ENCODE peak calls at places on chromosomes 7 and 10, in six cellular contexts. R, G, J, W, H and I are unnamed samples.

GRCh38 chr7:26308551-26308950 is 16.9 kb downstream of the SNX10 start:
- DNase-seq in H (no peak), J (no peak), R (no peak), W (no peak), G (no peak), I (no peak)

GRCh38 chr7:112743811-112744210 is 46.4 kb downstream of the TMEM168 start:
- DNase-seq in W (no peak), H (no peak), G (no peak), J (no peak), R (no peak), I (no peak)

GRCh38 chr7:27168265-27168947 is 3.1 kb upstream of the HOXA9 start:
- DNase-seq in R (no peak), G (no peak), W (no peak), H (no peak), J (peak), I (no peak)

GRCh38 chr10:59287587-59287986 is 74.8 kb downstream of the FAM13C start:
- DNase-seq in G (peak), J (no peak), W (no peak), H (no peak), R (no peak), I (no peak)

GRCh38 chr7:152615052-152615741 is 60.7 kb downstream of the XRCC2 start:
- DNase-seq in W (peak), R (no peak), G (peak), H (no peak), J (no peak), I (no peak)

GRCh38 chr7:80552304-80552703 is 40.4 kb upstream of the GNAT3 start:
- DNase-seq in R (no peak), J (no peak), H (no peak), W (peak), G (no peak), I (peak)

GRCh38 chr7:44375236-44375699 is 49.9 kb upstream of the CAMK2B start:
- DNase-seq in R (no peak), H (no peak), W (no peak), G (no peak), J (no peak), I (no peak)

GRCh38 chr10:79354141-79354540 is 6.9 kb downstream of the PPIF start:
- DNase-seq in J (no peak), G (no peak), W (no peak), R (no peak), H (no peak), I (no peak)

GRCh38 chr10:69180525-69181204 is 631 bp downstream of the SUPV3L1 start:
- DNase-seq in R (no peak), J (no peak), G (no peak), W (peak), H (no peak), I (no peak)

GRCh38 chr7:5595545-5596045 is 172.0 kb upstream of the TNRC18 start:
- DNase-seq in W (no peak), H (no peak), J (no peak), R (no peak), G (no peak), I (no peak)